ENCODE peak calls at places on chromosomes 2 and 18, in seven cellular contexts. S is bronchial epithelial cell, X is heart left ventricle, B is PC-3, G is GM12865, A is adipocyte, Q is dorsolateral prefrontal cortex. K is an unnamed sample.

GRCh38 chr2:26521054-26521912 is 43.4 kb upstream of the OTOF start:
- DNase-seq in B (peak; percentile 44), A (no peak), G (peak; percentile 31), Q (no peak), X (no peak), S (no peak), K (peak; percentile 5)

GRCh38 chr18:7923105-7923504 is 356.0 kb downstream of the PTPRM start:
- DNase-seq in A (no peak), S (no peak), B (peak; percentile 9), X (no peak), Q (no peak), G (no peak), K (no peak)

GRCh38 chr18:23540867-23541266 is 37.6 kb downstream of the RMC1 start:
- DNase-seq in G (peak; percentile 21), A (no peak), X (no peak), S (no peak), B (no peak), Q (no peak), K (no peak)

GRCh38 chr2:241204490-241204889 is 16.0 kb downstream of the ANO7 start:
- DNase-seq in A (no peak), S (no peak), X (no peak), G (no peak), B (no peak), Q (no peak), K (no peak)

GRCh38 chr18:46502444-46502843 is 154.6 kb downstream of the LOXHD1 start:
- DNase-seq in X (no peak), B (no peak), G (peak; percentile 5), S (no peak), A (peak; percentile 7), Q (no peak), K (no peak)

GRCh38 chr2:41500895-41501294 is 546.9 kb upstream of the PKDCC start:
- DNase-seq in B (peak; percentile 2), A (no peak), Q (no peak), G (no peak), S (no peak), X (no peak), K (no peak)

GRCh38 chr18:31648966-31649429 is 35.4 kb downstream of the B4GALT6 start:
- DNase-seq in G (peak; percentile 91), X (no peak), A (peak; percentile 1), S (peak; percentile 68), B (peak; percentile 83), Q (no peak), K (peak; percentile 28)

GRCh38 chr18:55981712-55982475 is 393.9 kb upstream of the TCF4 start:
- DNase-seq in X (no peak), G (no peak), A (no peak), B (no peak), S (no peak), Q (no peak), K (no peak)

GRCh38 chr2:159961005-159961404 is 101.4 kb downstream of the PLA2R1 start:
- DNase-seq in S (peak; percentile 74), G (no peak), B (peak; percentile 39), A (peak; percentile 38), X (no peak), Q (no peak), K (peak; percentile 18)

GRCh38 chr18:13570856-13571495 is 155.4 kb downstream of the FAM210A start:
- DNase-seq in A (peak; percentile 10), B (no peak), G (no peak), Q (no peak), S (no peak), X (no peak), K (peak; percentile 87)

GRCh38 chr2:8922431-8922830 is 81.1 kb downstream of the MBOAT2 start:
- DNase-seq in G (no peak), S (no peak), Q (no peak), A (peak; percentile 0), B (no peak), X (no peak), K (no peak)

GRCh38 chr2:237498341-237498740 is 11.3 kb downstream of the MLPH start:
- DNase-seq in S (no peak), Q (no peak), X (no peak), A (no peak), G (no peak), B (no peak), K (peak; percentile 65)

GRCh38 chr18:50429207-50429948 is 54.5 kb downstream of the SKA1 start:
- DNase-seq in S (peak; percentile 44), B (peak; percentile 38), A (peak; percentile 76), G (peak; percentile 15), X (no peak), Q (no peak), K (peak; percentile 9)

GRCh38 chr18:29147944-29148343 is 971.0 kb upstream of the CDH2 start:
- DNase-seq in Q (no peak), G (no peak), X (no peak), S (peak; percentile 81), B (peak; percentile 46), A (peak; percentile 66), K (peak; percentile 78)

GRCh38 chr2:20576598-20577115 is 74.2 kb downstream of the HS1BP3 start:
- DNase-seq in Q (no peak), G (peak; percentile 93), X (peak; percentile 12), S (no peak), B (peak; percentile 17), A (no peak), K (no peak)

GRCh38 chr2:240689975-240690374 is 1.7 kb upstream of the AQP12A start:
- DNase-seq in G (no peak), X (no peak), Q (no peak), B (no peak), S (no peak), A (no peak), K (no peak)

GRCh38 chr18:12030667-12031066 is 49.4 kb downstream of the IMPA2 start:
- DNase-seq in Q (no peak), B (no peak), A (no peak), S (no peak), X (no peak), G (no peak), K (no peak)

GRCh38 chr2:70087703-70088507 is 628 bp downstream of the PCBP1 start:
- DNase-seq in A (peak; percentile 67), S (peak; percentile 58), G (peak; percentile 66), X (peak; percentile 61), B (peak; percentile 41), Q (peak; percentile 56), K (peak; percentile 61)

GRCh38 chr18:22683196-22683676 is 249.9 kb upstream of the RBBP8 start:
- DNase-seq in Q (no peak), S (peak; percentile 76), G (no peak), X (peak; percentile 60), B (peak; percentile 96), A (peak; percentile 83), K (peak; percentile 54)

GRCh38 chr2:10378189-10378588 is 69.9 kb downstream of the ODC1 start:
- DNase-seq in Q (no peak), S (no peak), X (no peak), G (peak; percentile 81), A (no peak), B (no peak), K (no peak)

GRCh38 chr2:240149943-240150784 is 9.7 kb upstream of the OTOS start:
- DNase-seq in G (peak; percentile 31), S (peak; percentile 36), B (peak; percentile 55), A (peak; percentile 64), X (peak; percentile 37), Q (no peak), K (peak; percentile 18)

GRCh38 chr2:48588745-48589144 is 28.9 kb upstream of the GTF2A1L start:
- DNase-seq in B (no peak), Q (no peak), X (no peak), A (no peak), S (no peak), G (no peak), K (no peak)

GRCh38 chr18:75297731-75298130 is 87.1 kb downstream of the TSHZ1 start:
- DNase-seq in X (no peak), S (no peak), Q (no peak), B (no peak), G (no peak), A (peak; percentile 75), K (peak; percentile 37)

GRCh38 chr2:73933194-73933593 is 6.5 kb downstream of the DGUOK start:
- DNase-seq in Q (no peak), X (no peak), A (no peak), G (no peak), S (peak; percentile 61), B (no peak), K (no peak)

GRCh38 chr2:11279398-11279797 is 65.0 kb downstream of the ROCK2 start:
- DNase-seq in B (no peak), A (no peak), X (no peak), Q (no peak), S (no peak), G (no peak), K (no peak)

GRCh38 chr18:54883816-54884604 is 55.7 kb downstream of the RAB27B start:
- DNase-seq in Q (no peak), S (peak; percentile 21), X (no peak), G (no peak), B (no peak), A (no peak), K (no peak)
- H3K4me3 ChIP-seq in Q (no peak overlapping the region), S (no peak overlapping the region), X (no peak overlapping the region), G (no peak overlapping the region), B (no peak overlapping the region), A (no peak overlapping the region), K (no peak overlapping the region)

GRCh38 chr2:133674066-133674432 is 105.8 kb upstream of the NCKAP5 start:
- DNase-seq in A (no peak), G (no peak), Q (no peak), B (no peak), X (no peak), S (no peak), K (peak; percentile 0)
- H3K4me3 ChIP-seq in A (peak overlapping the region; percentile 73), G (no peak overlapping the region), Q (peak overlapping the region; percentile 47), B (peak overlapping the region; percentile 54), X (peak overlapping the region; percentile 50), S (no peak overlapping the region), K (peak overlapping the region; percentile 58)

DNA sequence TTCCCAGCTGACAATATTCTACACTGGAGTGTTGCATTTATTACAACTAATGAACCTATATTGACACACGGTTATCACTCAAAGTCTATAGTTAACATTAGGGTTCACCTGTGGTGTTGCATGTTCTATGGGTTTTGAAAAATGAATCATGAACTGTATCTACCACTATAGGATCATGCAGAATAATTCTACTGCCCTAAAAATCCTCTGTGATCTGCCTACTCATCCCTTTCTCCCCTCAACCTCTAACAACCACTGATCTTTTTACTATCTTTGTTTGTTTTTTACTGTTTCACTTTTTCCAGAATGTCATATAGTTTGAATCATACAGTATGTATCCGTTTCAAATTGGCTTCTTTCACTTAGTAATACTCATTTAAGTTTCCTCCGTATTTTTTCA is 47.6 kb upstream of the TCF7L1 start:
- DNase-seq in G (no peak), Q (no peak), S (no peak), X (no peak), A (no peak), B (no peak), K (no peak)
- H3K4me3 ChIP-seq in G (no peak overlapping the region), Q (no peak overlapping the region), S (no peak overlapping the region), X (no peak overlapping the region), A (no peak overlapping the region), B (no peak overlapping the region), K (no peak overlapping the region)

DNA sequence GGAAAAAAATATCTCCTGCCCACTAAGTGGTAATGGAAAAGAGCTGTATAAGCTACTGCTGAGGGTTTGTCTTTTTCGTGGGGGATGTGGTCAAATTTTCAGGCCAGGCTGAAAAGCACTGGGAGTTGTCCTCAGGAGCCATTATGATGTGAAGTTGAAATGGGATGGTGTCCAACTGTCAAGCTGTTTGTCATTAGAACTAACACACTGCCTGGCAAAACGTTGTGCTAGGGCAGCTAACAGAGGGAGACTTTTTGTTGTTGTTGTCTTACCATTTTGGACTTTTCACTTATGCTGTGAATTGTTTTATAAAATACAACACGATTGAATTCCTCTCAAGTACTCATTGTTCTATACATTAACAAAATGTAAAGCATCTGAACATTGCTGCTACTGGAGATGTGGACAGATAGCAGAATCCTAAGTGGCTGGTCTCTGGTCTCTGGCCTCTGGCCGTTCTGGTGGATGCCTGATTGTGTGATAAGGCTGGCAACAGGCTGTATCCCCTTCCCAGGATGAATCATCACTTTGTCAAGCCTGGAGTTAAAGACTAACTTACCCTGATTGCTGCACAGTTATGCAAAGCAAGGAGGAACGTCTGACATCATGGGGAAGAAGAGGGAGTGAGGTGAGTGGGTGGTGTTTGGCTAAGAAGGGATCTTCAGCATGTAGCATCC is 2.3 kb downstream of the MYO1B start:
- DNase-seq in Q (no peak), A (peak; percentile 94), B (peak; percentile 83), X (no peak), S (peak; percentile 96), G (no peak), K (peak; percentile 92)
- H3K4me3 ChIP-seq in Q (no peak overlapping the region), A (peak overlapping the region; percentile 90), B (peak overlapping the region; percentile 90), X (peak overlapping the region; percentile 78), S (peak overlapping the region; percentile 89), G (no peak overlapping the region), K (peak overlapping the region; percentile 93)

K was measured in AG10803.